ENCODE peak calls at places on chromosomes 16 and 17, in ten cellular contexts. H, X, E, T, I, Z, W, R, K and Q are unnamed samples.

GRCh38 chr16:10871157-10871991 is 5.6 kb upstream of the CIITA start:
- DNase-seq in Z (no peak), W (peak; percentile 86), H (no peak), T (no peak), I (no peak), X (peak; percentile 86), E (peak; percentile 85), R (no peak), K (peak; percentile 28), Q (peak; percentile 65)

GRCh38 chr16:22141746-22142145 is 20.6 kb upstream of the SDR42E2 start:
- DNase-seq in T (no peak), K (peak; percentile 50), W (no peak), E (no peak), Z (peak; percentile 55), H (peak; percentile 50), R (peak; percentile 42), I (no peak), X (no peak), Q (no peak)

GRCh38 chr17:62995377-62995885 is 29.4 kb downstream of the TANC2 start:
- DNase-seq in K (peak; percentile 20), R (peak; percentile 40), E (no peak), H (peak; percentile 49), W (peak; percentile 29), I (no peak), Z (peak; percentile 40), X (no peak), T (no peak), Q (no peak)

GRCh38 chr16:85462405-85463227 is 150.5 kb upstream of the GSE1 start:
- DNase-seq in K (no peak), R (peak; percentile 86), X (no peak), H (peak; percentile 96), E (no peak), W (no peak), I (peak; percentile 66), T (no peak), Z (no peak), Q (no peak)

GRCh38 chr16:47574091-47575054 is 113.2 kb downstream of the PHKB start:
- DNase-seq in Z (no peak), R (no peak), W (no peak), X (peak; percentile 39), H (no peak), K (no peak), T (no peak), E (no peak), I (no peak), Q (no peak)

GRCh38 chr17:76532072-76532651 is 5.3 kb downstream of the CYGB start:
- DNase-seq in K (peak; percentile 61), T (no peak), Z (no peak), E (no peak), X (no peak), H (no peak), I (no peak), W (no peak), R (no peak), Q (no peak)

GRCh38 chr17:6110088-6110487 is 39.9 kb downstream of the WSCD1 start:
- DNase-seq in H (no peak), E (no peak), T (no peak), I (no peak), Z (no peak), K (no peak), R (no peak), X (no peak), W (peak; percentile 36), Q (no peak)

GRCh38 chr17:27657620-27658019 is 26.6 kb downstream of the LGALS9 start:
- DNase-seq in W (no peak), E (no peak), T (no peak), Z (no peak), X (no peak), H (no peak), R (no peak), K (no peak), I (peak; percentile 1), Q (no peak)

GRCh38 chr17:4617590-4618356 is 23.7 kb downstream of the ALOX15 start:
- DNase-seq in K (no peak), W (no peak), Z (no peak), E (no peak), R (no peak), T (no peak), X (no peak), I (no peak), H (no peak), Q (no peak)

GRCh38 chr16:53130193-53131049 is 75.6 kb downstream of the CHD9 start:
- DNase-seq in K (peak; percentile 91), Z (peak; percentile 96), T (peak; percentile 85), R (peak; percentile 99), H (peak; percentile 96), I (peak; percentile 95), E (peak; percentile 99), X (peak; percentile 68), W (peak; percentile 97), Q (peak; percentile 99)

GRCh38 chr17:15377200-15377599 is 35.8 kb upstream of the TEKT3 start:
- DNase-seq in R (no peak), E (no peak), W (no peak), X (no peak), Z (no peak), K (no peak), T (no peak), I (no peak), H (no peak), Q (no peak)

GRCh38 chr16:67312450-67313118 is 14.0 kb downstream of the KCTD19 start:
- DNase-seq in W (no peak), E (no peak), R (no peak), Z (no peak), H (no peak), T (no peak), X (no peak), I (no peak), K (no peak), Q (no peak)

GRCh38 chr16:57999366-57999970 is 1.0 kb downstream of the ZNF319 start:
- DNase-seq in W (no peak), X (no peak), E (no peak), I (no peak), R (peak; percentile 52), K (peak; percentile 29), T (no peak), Z (no peak), H (no peak), Q (no peak)

GRCh38 chr16:87041732-87042131 is 275.5 kb downstream of the C16orf95 start:
- DNase-seq in X (no peak), W (no peak), R (no peak), E (no peak), I (no peak), Z (no peak), K (no peak), H (no peak), T (no peak), Q (peak; percentile 3)

GRCh38 chr17:45430738-45431530 is 1.7 kb downstream of the ARHGAP27 start:
- DNase-seq in X (no peak), K (no peak), W (peak; percentile 88), E (no peak), I (no peak), T (no peak), Z (no peak), H (no peak), R (no peak), Q (no peak)

GRCh38 chr16:63655846-63656245 is 1466.0 kb downstream of the CDH11 start:
- DNase-seq in T (no peak), H (no peak), W (no peak), Z (no peak), X (no peak), R (no peak), K (no peak), E (no peak), I (no peak), Q (no peak)

GRCh38 chr17:66959641-66960375 is 4.7 kb upstream of the CACNG4 start:
- DNase-seq in I (no peak), K (no peak), R (no peak), Z (no peak), W (no peak), E (no peak), X (no peak), H (no peak), T (no peak), Q (no peak)
- TF ChIP-seq EP300 in I (no peak), K (no peak), R (peak; percentile 9), Z (no peak), W (no peak), E (no peak), X (no peak), H (no peak), T (no peak), Q (no peak)

GRCh38 chr16:49849709-49850108 is 6.2 kb downstream of the ZNF423 start:
- DNase-seq in H (no peak), T (no peak), I (no peak), K (no peak), W (no peak), E (no peak), R (no peak), Z (no peak), X (no peak), Q (no peak)
- TF ChIP-seq EP300 in H (no peak), T (no peak), I (no peak), K (no peak), W (no peak), E (no peak), R (no peak), Z (no peak), X (no peak), Q (no peak)

DNA sequence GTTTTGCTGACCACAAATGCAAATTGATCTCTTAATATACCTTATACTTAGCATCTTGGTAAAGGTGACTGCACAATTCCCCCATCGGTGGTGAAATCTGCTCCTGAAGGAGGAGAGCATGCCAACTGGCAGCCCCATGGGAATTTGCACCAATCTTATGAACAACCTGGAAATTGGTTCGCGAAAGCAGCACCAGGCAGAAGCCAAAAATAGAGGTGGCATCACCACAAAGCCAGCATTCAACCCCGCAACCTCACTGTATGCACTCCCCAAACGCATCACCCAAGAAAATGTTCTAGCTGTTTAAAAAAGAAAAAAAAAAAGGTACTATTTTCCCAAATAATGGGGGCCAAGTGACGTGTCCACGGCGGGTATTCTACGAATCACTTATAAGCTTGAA is 213.4 kb downstream of the ZFHX3 start:
- DNase-seq in I (no peak), W (no peak), X (no peak), K (no peak), Z (no peak), T (no peak), E (no peak), H (no peak), R (no peak), Q (no peak)
- TF ChIP-seq EP300 in I (no peak), W (no peak), X (no peak), K (no peak), Z (no peak), T (no peak), E (no peak), H (no peak), R (no peak), Q (no peak)

GRCh38 chr16:59330030-59330670 is 596.0 kb upstream of the GOT2 start:
- DNase-seq in X (no peak), I (no peak), H (no peak), W (no peak), R (no peak), Z (no peak), K (no peak), E (no peak), T (no peak), Q (no peak)
- TF ChIP-seq EP300 in X (no peak), I (no peak), H (no peak), W (no peak), R (no peak), Z (no peak), K (no peak), E (no peak), T (no peak), Q (no peak)

GRCh38 chr16:50533317-50533716 is 14.9 kb upstream of the NKD1 start:
- DNase-seq in T (no peak), Z (no peak), X (no peak), W (no peak), I (no peak), E (no peak), H (no peak), R (no peak), K (no peak), Q (no peak)
- TF ChIP-seq EP300 in T (no peak), Z (no peak), X (no peak), W (no peak), I (no peak), E (no peak), H (no peak), R (no peak), K (no peak), Q (no peak)